ENCODE peak calls at places on chromosomes 12 and 14, in six cellular contexts. V is lower lobe of right lung, C is HCT116, T is heart right ventricle, H is HepG2, D is psoas muscle. W is an unnamed sample. For H3K9me3 and H3K27me3, the result is how much of the 10 kb centered on the place peaks cover.

GRCh38 chr14:68694516-68695235 is 98.2 kb downstream of the ZFP36L1 start:
- DNase-seq in C (no peak), V (no peak), T (no peak), H (no peak), D (no peak), W (peak)

GRCh38 chr12:113184098-113184899 is 979 bp downstream of the DDX54 start:
- DNase-seq in V (peak), H (no peak), C (peak), D (peak), T (no peak), W (no peak)

GRCh38 chr12:40224439-40225291 is at the start of gene LRRK2:
- DNase-seq in V (peak), D (peak), T (peak), C (no peak), H (no peak), W (peak)

GRCh38 chr14:65958664-65959562 is 527.3 kb upstream of the CCDC196 start:
- DNase-seq in V (no peak), T (no peak), C (peak), H (peak), D (no peak), W (no peak)

GRCh38 chr14:67491741-67492504 is 3.4 kb upstream of the TMEM229B start:
- DNase-seq in T (peak), C (no peak), H (no peak), D (no peak), V (no peak), W (no peak)

GRCh38 chr14:59688224-59689170 is 111.9 kb upstream of the CCDC175 start:
- DNase-seq in H (peak), D (no peak), V (no peak), T (no peak), C (peak), W (no peak)

GRCh38 chr12:113112043-113112899 is 23.3 kb downstream of the RASAL1 start:
- DNase-seq in T (no peak), H (no peak), D (no peak), V (no peak), C (no peak), W (no peak)

GRCh38 chr12:46571593-46571992 is 199.0 kb upstream of the SLC38A2 start:
- DNase-seq in C (no peak), H (no peak), T (no peak), D (no peak), V (no peak), W (no peak)

GRCh38 chr12:109743076-109743910 is 29.7 kb downstream of the FAM222A start:
- DNase-seq in C (no peak), V (peak), H (no peak), T (no peak), D (peak), W (no peak)

GRCh38 chr12:69332815-69333358 is 15.3 kb upstream of the LYZ start:
- DNase-seq in D (no peak), V (no peak), C (no peak), H (peak), T (no peak), W (no peak)

GRCh38 chr12:43806737-43807072 is 588 bp upstream of the TWF1 start:
- DNase-seq in T (no peak), C (no peak), H (no peak), V (no peak), D (no peak), W (no peak)

GRCh38 chr14:99809376-99809775 is 16.2 kb downstream of the EML1 start:
- DNase-seq in T (peak), D (peak), V (no peak), C (no peak), H (no peak), W (peak)

GRCh38 chr14:99215277-99215676 is 56.7 kb downstream of the BCL11B start:
- DNase-seq in D (no peak), T (no peak), V (no peak), H (no peak), C (no peak), W (no peak)

GRCh38 chr14:101082436-101083384 is 179.2 kb upstream of the RTL1 start:
- DNase-seq in D (no peak), H (no peak), T (no peak), C (no peak), V (no peak), W (no peak)

GRCh38 chr12:1398673-1399072 is 195.7 kb downstream of the FBXL14 start:
- DNase-seq in D (no peak), H (no peak), C (no peak), V (no peak), T (no peak), W (no peak)

GRCh38 chr14:54737132-54737711 is 165.4 kb downstream of the GCH1 start:
- DNase-seq in D (no peak), H (no peak), T (no peak), V (no peak), C (no peak), W (no peak)

GRCh38 chr14:35254736-35255135 is 37.4 kb upstream of the PSMA6 start:
- DNase-seq in T (no peak), C (no peak), D (no peak), V (no peak), H (no peak), W (no peak)

GRCh38 chr12:4809013-4809448 is 88.8 kb downstream of the GALNT8 start:
- DNase-seq in D (peak), C (no peak), H (no peak), V (no peak), T (peak), W (no peak)

GRCh38 chr14:36068777-36069534 is 107.6 kb downstream of the PTCSC3 start:
- DNase-seq in C (no peak), D (no peak), T (no peak), V (no peak), H (no peak), W (no peak)

GRCh38 chr12:97288526-97288925 is 174.1 kb upstream of the RMST start:
- DNase-seq in C (no peak), V (no peak), H (no peak), T (no peak), D (no peak), W (no peak)

GRCh38 chr12:50314629-50315312 is 31.5 kb upstream of the LIMA1 start:
- DNase-seq in C (no peak), D (no peak), V (no peak), T (no peak), H (peak), W (no peak)

GRCh38 chr14:102088012-102088792 is 1.4 kb upstream of the HSP90AA1 start:
- DNase-seq in D (peak), V (peak), T (peak), C (no peak), H (no peak), W (peak)

GRCh38 chr12:104805186-104805585 is 152.9 kb downstream of the SLC41A2 start:
- DNase-seq in D (no peak), T (no peak), C (no peak), H (no peak), V (no peak), W (no peak)

GRCh38 chr12:104147346-104147745 is 9.3 kb upstream of the NFYB start:
- DNase-seq in V (no peak), C (no peak), T (no peak), D (no peak), H (no peak), W (no peak)

GRCh38 chr12:109951136-109951535 is 45.0 kb downstream of the GIT2 start:
- DNase-seq in H (no peak), T (no peak), V (no peak), D (no peak), C (peak), W (no peak)

GRCh38 chr14:104556256-104557021 is 23.1 kb upstream of the C14orf180 start:
- DNase-seq in V (peak), C (no peak), D (peak), T (no peak), H (no peak), W (no peak)

GRCh38 chr14:68198713-68199464 is 379.3 kb downstream of the RAD51B start:
- DNase-seq in T (no peak), C (no peak), V (no peak), H (peak), D (no peak), W (no peak)

GRCh38 chr12:34401659-34402227 is 379.4 kb downstream of the ALG10 start:
- DNase-seq in C (no peak), H (no peak), D (peak), T (peak), V (peak), W (peak)
- H3K9me3 ChIP-seq in C (under half), H (under half), D (under half), T (under half), V (under half), W (under half)

DNA sequence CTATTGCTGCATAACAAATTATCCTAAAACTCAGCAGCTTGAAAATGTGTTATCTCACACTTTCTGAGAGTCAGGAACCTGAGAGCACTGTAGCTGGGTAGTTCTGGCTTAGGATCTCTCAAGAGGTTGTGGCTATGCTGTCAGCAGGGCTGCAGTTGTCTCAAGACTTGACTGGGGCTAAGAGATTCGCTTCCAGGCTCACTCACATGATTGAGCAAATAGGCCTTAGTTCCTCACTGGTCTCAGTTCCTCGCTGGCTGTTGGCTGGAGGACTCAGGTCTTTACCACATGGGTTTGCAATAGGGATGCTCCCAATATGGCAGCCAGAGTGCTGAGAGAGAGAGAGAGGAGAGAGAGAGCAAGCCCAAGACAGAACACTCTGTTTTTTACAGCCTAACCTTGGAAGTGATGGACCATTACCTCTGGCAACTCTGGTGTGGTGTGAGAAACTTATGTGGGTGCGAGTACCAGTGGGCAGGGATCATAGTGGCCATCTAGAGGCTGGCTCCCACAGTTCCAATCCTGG is 15.9 kb upstream of the DHRS2 start:
- DNase-seq in H (no peak), V (no peak), T (no peak), C (no peak), D (no peak), W (no peak)
- H3K27me3 ChIP-seq in H (under half), V (under half), T (under half), C (under half), D (under half), W (under half)

GRCh38 chr12:81245918-81246611 is 168.2 kb downstream of the ACSS3 start:
- DNase-seq in V (no peak), H (no peak), D (no peak), C (no peak), T (no peak), W (peak)

DNA sequence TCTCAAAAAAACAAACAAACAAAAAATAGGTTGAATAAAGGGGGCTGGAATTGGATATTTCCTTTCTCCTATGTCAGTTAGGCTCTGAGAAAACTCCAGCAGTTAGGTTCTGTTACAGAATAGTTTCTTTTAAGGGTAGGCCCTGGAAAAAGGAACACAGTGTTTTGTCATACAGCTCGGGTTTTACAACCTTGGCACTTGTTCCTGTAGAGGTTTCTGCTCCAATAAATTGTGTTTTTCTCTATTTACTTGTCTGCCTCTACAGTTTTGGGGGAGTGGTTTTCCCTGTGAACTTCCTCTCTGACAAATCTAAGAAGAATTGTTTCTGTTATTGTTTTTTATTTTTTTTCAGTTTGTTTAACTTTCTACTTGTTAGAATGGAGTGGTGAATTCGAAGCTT is 167.6 kb downstream of the ACSS3 start:
- DNase-seq in D (no peak), C (no peak), T (no peak), V (no peak), H (no peak), W (peak)
- H3K4me3 ChIP-seq in D (no peak), C (no peak), T (no peak), V (no peak), H (no peak), W (no peak)

GRCh38 chr12:34371050-34371449 is 348.8 kb downstream of the ALG10 start:
- DNase-seq in V (no peak), D (no peak), C (no peak), H (no peak), T (no peak), W (no peak)
- H3K9me3 ChIP-seq in V (under half), D (under half), C (under half), H (under half), T (under half), W (under half)

DNA sequence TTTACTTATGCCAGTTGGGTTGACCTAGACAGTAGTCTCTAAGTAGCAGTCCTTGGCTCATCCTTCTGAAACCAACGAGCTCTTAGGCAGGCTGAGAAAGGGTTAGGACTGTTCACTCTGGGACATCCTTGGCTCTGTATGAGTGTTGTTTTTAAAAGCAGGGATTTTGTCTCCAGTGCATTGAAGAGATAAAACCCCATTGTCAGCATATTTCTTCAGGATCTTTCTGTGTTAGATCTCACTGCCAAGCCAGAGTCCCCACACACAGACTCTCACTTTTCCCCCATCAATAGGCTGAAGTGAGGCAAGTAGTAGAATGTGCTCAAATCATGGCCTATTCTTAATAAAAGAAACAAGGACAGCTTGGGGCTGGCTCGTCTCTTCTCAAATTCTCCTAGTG is 123.4 kb upstream of the HIF1A start:
- DNase-seq in V (no peak), T (no peak), H (no peak), C (no peak), D (no peak), W (no peak)
- H3K27me3 ChIP-seq in V (under half), T (under half), H (under half), C (under half), D (under half), W (under half)

DNA sequence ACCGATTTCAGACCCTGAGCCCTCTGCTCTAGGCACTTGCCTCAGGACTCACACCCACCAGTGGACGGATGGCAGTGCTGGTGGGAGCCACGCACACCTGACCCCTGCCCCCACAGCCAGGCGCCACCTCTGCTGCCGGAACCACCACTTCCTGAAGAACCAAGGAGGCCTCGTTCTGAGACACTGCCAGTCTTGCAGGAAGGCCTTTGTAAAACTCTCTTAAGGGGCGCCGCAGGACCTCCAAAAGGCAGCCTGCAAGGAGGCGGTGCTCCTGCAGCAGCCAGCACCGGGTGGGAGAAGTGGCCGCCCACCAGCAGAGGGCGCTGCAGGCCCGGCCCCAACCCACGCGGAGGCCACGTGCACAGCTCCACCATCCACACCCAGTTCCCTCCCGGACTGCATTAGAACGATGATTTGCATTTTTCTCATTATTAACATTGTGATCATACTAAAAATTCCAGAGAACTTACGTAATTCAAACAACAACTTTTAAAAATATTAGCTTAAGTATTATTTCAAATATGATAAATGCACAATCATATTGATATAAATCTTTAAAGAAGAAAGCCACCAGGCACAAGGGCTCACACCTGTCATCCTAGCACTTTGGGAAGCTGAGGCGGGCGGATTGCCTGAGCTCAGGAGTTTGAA is 12.8 kb downstream of the STX2 start:
- DNase-seq in C (no peak), H (peak), T (peak), V (peak), D (peak), W (no peak)
- H3K4me3 ChIP-seq in C (no peak), H (no peak), T (no peak), V (no peak), D (no peak), W (no peak)